ENCODE peak calls at places on chromosome 21, in six cellular contexts. One of them, this sample, is unnamed.

GRCh38 chr21:15121655-15122120 is 56.9 kb upstream of the NRIP1 start:
- DNase-seq in KBM-7: no peak
- DNase-seq in RWPE1: no peak
- DNase-seq in pons: peak
- DNase-seq in foreskin keratinocyte: no peak
- DNase-seq in stimulated activated CD8-positive, alpha-beta memory T cell treated with anti-CD3 and anti-CD28 coated beads, Interleukin-4, amount 100 ng/mL, for 48 hours: no peak
- DNase-seq in this sample: peak

GRCh38 chr21:40631201-40631600 is 215.8 kb downstream of the DSCAM start:
- DNase-seq in pons: no peak
- DNase-seq in foreskin keratinocyte: peak
- DNase-seq in stimulated activated CD8-positive, alpha-beta memory T cell treated with anti-CD3 and anti-CD28 coated beads, Interleukin-4, amount 100 ng/mL, for 48 hours: no peak
- DNase-seq in KBM-7: no peak
- DNase-seq in RWPE1: no peak
- DNase-seq in this sample: no peak

GRCh38 chr21:46141767-46142580 is 13.4 kb downstream of the FTCD start:
- DNase-seq in foreskin keratinocyte: no peak
- DNase-seq in stimulated activated CD8-positive, alpha-beta memory T cell treated with anti-CD3 and anti-CD28 coated beads, Interleukin-4, amount 100 ng/mL, for 48 hours: no peak
- DNase-seq in RWPE1: no peak
- DNase-seq in pons: no peak
- DNase-seq in KBM-7: no peak
- DNase-seq in this sample: no peak

GRCh38 chr21:43921602-43921978 is 56.6 kb downstream of the AGPAT3 start:
- DNase-seq in KBM-7: no peak
- DNase-seq in pons: no peak
- DNase-seq in foreskin keratinocyte: no peak
- DNase-seq in RWPE1: no peak
- DNase-seq in stimulated activated CD8-positive, alpha-beta memory T cell treated with anti-CD3 and anti-CD28 coated beads, Interleukin-4, amount 100 ng/mL, for 48 hours: peak
- DNase-seq in this sample: no peak

GRCh38 chr21:43188712-43189151 is 19.9 kb downstream of the CRYAA start:
- DNase-seq in pons: peak
- DNase-seq in KBM-7: peak
- DNase-seq in stimulated activated CD8-positive, alpha-beta memory T cell treated with anti-CD3 and anti-CD28 coated beads, Interleukin-4, amount 100 ng/mL, for 48 hours: no peak
- DNase-seq in foreskin keratinocyte: no peak
- DNase-seq in RWPE1: no peak
- DNase-seq in this sample: no peak

GRCh38 chr21:15063081-15063820 is 1.5 kb downstream of the NRIP1 start:
- DNase-seq in KBM-7: peak
- DNase-seq in RWPE1: peak
- DNase-seq in stimulated activated CD8-positive, alpha-beta memory T cell treated with anti-CD3 and anti-CD28 coated beads, Interleukin-4, amount 100 ng/mL, for 48 hours: peak
- DNase-seq in pons: no peak
- DNase-seq in foreskin keratinocyte: peak
- DNase-seq in this sample: peak

GRCh38 chr21:14096577-14096976 is 114.2 kb downstream of the LIPI start:
- DNase-seq in foreskin keratinocyte: no peak
- DNase-seq in stimulated activated CD8-positive, alpha-beta memory T cell treated with anti-CD3 and anti-CD28 coated beads, Interleukin-4, amount 100 ng/mL, for 48 hours: no peak
- DNase-seq in RWPE1: no peak
- DNase-seq in pons: no peak
- DNase-seq in KBM-7: no peak
- DNase-seq in this sample: no peak

GRCh38 chr21:35284199-35284598 is 235.1 kb upstream of the RUNX1 start:
- DNase-seq in stimulated activated CD8-positive, alpha-beta memory T cell treated with anti-CD3 and anti-CD28 coated beads, Interleukin-4, amount 100 ng/mL, for 48 hours: no peak
- DNase-seq in RWPE1: no peak
- DNase-seq in foreskin keratinocyte: no peak
- DNase-seq in pons: no peak
- DNase-seq in KBM-7: no peak
- DNase-seq in this sample: no peak

GRCh38 chr21:17730782-17731181 is 88.4 kb downstream of the C21orf91 start:
- DNase-seq in KBM-7: peak
- DNase-seq in stimulated activated CD8-positive, alpha-beta memory T cell treated with anti-CD3 and anti-CD28 coated beads, Interleukin-4, amount 100 ng/mL, for 48 hours: no peak
- DNase-seq in pons: no peak
- DNase-seq in RWPE1: no peak
- DNase-seq in foreskin keratinocyte: peak
- DNase-seq in this sample: no peak

This sample was measured in foreskin fibroblast.